ENCODE peak calls at places on chromosomes 7 and 10, in nine cellular contexts. J is mesothelial cell of epicardium; V is SW 1271; H is mammary epithelial cell; A is stimulated activated naive CD8-positive, alpha-beta T cell treated with anti-CD3 and anti-CD28 coated beads, Interleukin-15, Interleukin-2, amounts not matched to agents 100 U/mL and 50 U/mL, for 24 hours; U is C1 segment of cervical spinal cord; B is cerebellum; Y is pons; C is endothelial cell. E is an unnamed sample.

GRCh38 chr7:17769918-17770317 is 170.4 kb downstream of the SNX13 start:
- DNase-seq in J (no peak), V (peak), H (peak), A (peak), U (peak), B (peak), Y (peak), C (peak), E (peak)

GRCh38 chr7:43513236-43513635 is 69.7 kb upstream of the STK17A start:
- DNase-seq in J (no peak), V (no peak), H (no peak), A (no peak), U (no peak), B (peak), Y (peak), C (no peak), E (no peak)

GRCh38 chr7:43138710-43139601 is 26.5 kb downstream of the HECW1 start:
- DNase-seq in J (no peak), V (no peak), H (no peak), A (no peak), U (no peak), B (peak), Y (no peak), C (no peak), E (no peak)

GRCh38 chr10:30637881-30638467 is 8.4 kb upstream of the LYZL2 start:
- DNase-seq in J (no peak), V (peak), H (peak), A (peak), U (no peak), B (no peak), Y (peak), C (no peak), E (no peak)

GRCh38 chr7:45026984-45027773 is 27.2 kb downstream of the CCM2 start:
- DNase-seq in J (no peak), V (no peak), H (peak), A (no peak), U (no peak), B (no peak), Y (peak), C (no peak), E (peak)

GRCh38 chr10:47351899-47352815 is 4.0 kb downstream of the RBP3 start:
- DNase-seq in J (no peak), V (no peak), H (no peak), A (no peak), U (no peak), B (no peak), Y (no peak), C (no peak), E (no peak)

GRCh38 chr7:151387161-151388006 is 22.5 kb downstream of the WDR86 start:
- DNase-seq in J (no peak), V (no peak), H (no peak), A (no peak), U (no peak), B (no peak), Y (no peak), C (no peak), E (no peak)

GRCh38 chr7:158740013-158740656 is 35.5 kb upstream of the NCAPG2 start:
- DNase-seq in J (no peak), V (no peak), H (peak), A (no peak), U (no peak), B (no peak), Y (peak), C (no peak), E (no peak)

GRCh38 chr10:122051609-122052385 is 62.8 kb downstream of the TACC2 start:
- DNase-seq in J (no peak), V (peak), H (peak), A (no peak), U (no peak), B (no peak), Y (no peak), C (peak), E (peak)

GRCh38 chr7:151313857-151314256 is 27.8 kb upstream of the NUB1 start:
- DNase-seq in J (no peak), V (no peak), H (peak), A (peak), U (no peak), B (peak), Y (peak), C (no peak), E (no peak)

GRCh38 chr7:2452074-2452507 is 24.1 kb downstream of the GRIFIN start:
- DNase-seq in J (no peak), V (no peak), H (no peak), A (peak), U (peak), B (no peak), Y (no peak), C (no peak), E (peak)